ENCODE peak calls at places on chromosomes 7 and 10, in four cellular contexts. One of them, this sample, is unnamed.

GRCh38 chr10:124300224-124300623 is 118.5 kb downstream of the OAT start:
- DNase-seq in ELF-1: no peak
- DNase-seq in GM06990: no peak
- DNase-seq in neural progenitor cell: no peak
- DNase-seq in this sample: no peak

GRCh38 chr7:105723582-105723981 is 142.3 kb upstream of the EFCAB10 start:
- DNase-seq in ELF-1: peak; percentile 56
- DNase-seq in neural progenitor cell: peak; percentile 47
- DNase-seq in GM06990: no peak
- DNase-seq in this sample: no peak

GRCh38 chr7:82021713-82022112 is 251.9 kb upstream of the HGF start:
- DNase-seq in neural progenitor cell: no peak
- DNase-seq in GM06990: no peak
- DNase-seq in ELF-1: no peak
- DNase-seq in this sample: no peak

GRCh38 chr10:34627331-34627730 is 187.8 kb downstream of the PARD3 start:
- DNase-seq in ELF-1: no peak
- DNase-seq in GM06990: peak; percentile 70
- DNase-seq in neural progenitor cell: no peak
- DNase-seq in this sample: no peak

GRCh38 chr10:76651148-76651547 is 986.5 kb downstream of the KCNMA1 start:
- DNase-seq in ELF-1: no peak
- DNase-seq in GM06990: no peak
- DNase-seq in neural progenitor cell: no peak
- DNase-seq in this sample: no peak

GRCh38 chr10:96512524-96512991 is 1.2 kb downstream of the TLL2 start:
- DNase-seq in neural progenitor cell: peak; percentile 76
- DNase-seq in GM06990: peak; percentile 51
- DNase-seq in ELF-1: peak; percentile 56
- DNase-seq in this sample: peak; percentile 40

GRCh38 chr10:15868006-15868405 is 7.7 kb upstream of the MINDY3 start:
- DNase-seq in ELF-1: peak; percentile 35
- DNase-seq in GM06990: no peak
- DNase-seq in neural progenitor cell: no peak
- DNase-seq in this sample: no peak

GRCh38 chr7:92723978-92724377 is 112.4 kb downstream of the CDK6 start:
- DNase-seq in GM06990: no peak
- DNase-seq in neural progenitor cell: peak; percentile 47
- DNase-seq in ELF-1: peak; percentile 36
- DNase-seq in this sample: no peak

GRCh38 chr10:31645786-31646185 is 282.8 kb downstream of the ARHGAP12 start:
- DNase-seq in neural progenitor cell: no peak
- DNase-seq in ELF-1: peak; percentile 14
- DNase-seq in GM06990: no peak
- DNase-seq in this sample: no peak

GRCh38 chr7:56007167-56007652 is 42.8 kb downstream of the NIPSNAP2 start:
- DNase-seq in GM06990: no peak
- DNase-seq in neural progenitor cell: no peak
- DNase-seq in ELF-1: peak; percentile 4
- DNase-seq in this sample: no peak

GRCh38 chr7:47945261-47946015 is 2.8 kb downstream of the PKD1L1 start:
- DNase-seq in GM06990: no peak
- DNase-seq in neural progenitor cell: peak; percentile 79
- DNase-seq in ELF-1: peak; percentile 49
- DNase-seq in this sample: peak; percentile 77

GRCh38 chr10:99234067-99234738 is 1.4 kb downstream of the HPSE2 start:
- DNase-seq in GM06990: peak; percentile 88
- DNase-seq in ELF-1: peak; percentile 77
- DNase-seq in neural progenitor cell: peak; percentile 79
- DNase-seq in this sample: peak; percentile 87

GRCh38 chr10:3455385-3456334 is 283.1 kb upstream of the PITRM1 start:
- DNase-seq in neural progenitor cell: no peak
- DNase-seq in GM06990: no peak
- DNase-seq in ELF-1: peak; percentile 75
- DNase-seq in this sample: no peak

This sample was measured in GM12865.